ENCODE peak calls at places on chromosome 18, in four cellular contexts. P is GM12865, R is BJ, O is spleen. T is an unnamed sample.

GRCh38 chr18:22385718-22386117 is 32.0 kb downstream of the CTAGE1 start:
- DNase-seq in R (peak), O (no peak), P (no peak), T (no peak)

GRCh38 chr18:7482342-7482741 is 84.8 kb upstream of the PTPRM start:
- DNase-seq in R (no peak), O (no peak), P (no peak), T (no peak)

GRCh38 chr18:22179174-22179573 is 9.8 kb downstream of the GATA6 start:
- DNase-seq in R (no peak), O (no peak), P (no peak), T (no peak)

GRCh38 chr18:59649575-59649974 is 47.6 kb downstream of the CCBE1 start:
- DNase-seq in R (no peak), O (no peak), P (no peak), T (no peak)

GRCh38 chr18:56068030-56068671 is 480.2 kb upstream of the TCF4 start:
- DNase-seq in P (no peak), O (no peak), R (no peak), T (no peak)

GRCh38 chr18:8493141-8493540 is 116.1 kb upstream of the RAB12 start:
- DNase-seq in R (no peak), P (no peak), O (no peak), T (no peak)

GRCh38 chr18:70322928-70323327 is 34.1 kb downstream of the SOCS6 start:
- DNase-seq in P (no peak), R (no peak), O (no peak), T (no peak)

GRCh38 chr18:55934801-55935200 is 346.8 kb upstream of the TCF4 start:
- DNase-seq in R (no peak), P (no peak), O (no peak), T (no peak)

GRCh38 chr18:74689251-74689650 is 91.6 kb downstream of the ZNF407 start:
- DNase-seq in O (no peak), R (peak), P (no peak), T (no peak)

GRCh38 chr18:23646282-23646681 is 16.4 kb downstream of the ANKRD29 start:
- DNase-seq in P (no peak), O (no peak), R (no peak), T (no peak)

GRCh38 chr18:44556296-44556695 is 124.4 kb upstream of the SETBP1 start:
- DNase-seq in P (peak), O (no peak), R (no peak), T (no peak)

GRCh38 chr18:11728247-11728646 is 39.2 kb downstream of the GNAL start:
- DNase-seq in P (peak), O (no peak), R (no peak), T (peak)

GRCh38 chr18:48408111-48408726 is 964 bp downstream of the ZBTB7C start:
- DNase-seq in R (no peak), P (no peak), O (peak), T (peak)

GRCh38 chr18:48409591-48410094 is 460 bp upstream of the ZBTB7C start:
- DNase-seq in R (no peak), O (peak), P (no peak), T (peak)

GRCh38 chr18:48408727-48409590 is at the start of gene ZBTB7C:
- DNase-seq in O (peak), P (no peak), R (no peak), T (peak)

GRCh38 chr18:48412339-48412929 is 3.3 kb upstream of the ZBTB7C start:
- DNase-seq in P (peak), R (no peak), O (no peak), T (peak)

DNA sequence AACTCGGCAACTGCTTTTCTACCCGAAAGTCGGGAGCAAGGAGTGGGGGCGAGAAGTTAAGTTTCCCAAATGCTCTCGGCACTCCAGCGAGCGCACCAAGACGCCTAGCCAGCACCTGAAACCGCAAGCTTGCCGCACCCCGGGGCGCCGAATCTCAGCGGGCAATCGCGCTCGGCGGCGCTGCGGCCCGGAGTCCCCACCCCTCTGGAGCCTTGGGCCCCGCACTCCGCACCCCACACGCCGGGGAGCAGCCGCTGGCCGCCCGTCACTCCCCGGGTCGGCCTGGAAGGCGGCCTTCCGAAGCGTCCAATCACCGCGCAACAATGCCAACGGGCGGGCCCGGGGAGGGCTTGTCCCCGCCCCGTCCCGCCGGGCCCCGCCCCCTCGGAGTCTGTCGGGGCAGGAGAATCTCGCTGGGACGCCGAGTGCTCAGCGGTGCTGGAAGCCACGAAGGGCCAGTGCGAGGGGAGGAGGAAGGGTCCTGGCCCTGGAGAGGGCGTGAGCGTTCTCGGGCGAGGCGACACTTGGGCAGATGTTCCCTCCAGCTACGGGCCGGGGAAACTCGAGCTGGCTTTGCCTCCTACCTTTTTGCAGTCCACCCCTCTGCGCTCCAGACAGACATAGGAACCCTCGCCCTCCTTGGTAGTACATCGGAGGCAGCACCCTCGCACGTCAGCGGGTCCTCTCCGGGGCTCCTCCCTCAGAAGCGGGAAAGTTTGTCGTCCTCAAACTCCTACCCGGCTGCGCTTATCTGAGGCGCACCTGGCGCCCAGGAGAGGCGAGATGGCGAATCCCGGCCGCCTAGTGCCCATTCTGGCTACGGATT is 1.1 kb upstream of the ZBTB7C start:
- DNase-seq in R (peak), O (peak), P (peak), T (peak)
- TF ChIP-seq CTCF in R (no peak), O (no peak), P (no peak), T (no peak)

GRCh38 chr18:79747156-79747845 is 50.4 kb upstream of the KCNG2 start:
- DNase-seq in P (no peak), O (peak), R (no peak), T (no peak)
- TF ChIP-seq CTCF in P (no peak), O (no peak), R (no peak), T (no peak)

DNA sequence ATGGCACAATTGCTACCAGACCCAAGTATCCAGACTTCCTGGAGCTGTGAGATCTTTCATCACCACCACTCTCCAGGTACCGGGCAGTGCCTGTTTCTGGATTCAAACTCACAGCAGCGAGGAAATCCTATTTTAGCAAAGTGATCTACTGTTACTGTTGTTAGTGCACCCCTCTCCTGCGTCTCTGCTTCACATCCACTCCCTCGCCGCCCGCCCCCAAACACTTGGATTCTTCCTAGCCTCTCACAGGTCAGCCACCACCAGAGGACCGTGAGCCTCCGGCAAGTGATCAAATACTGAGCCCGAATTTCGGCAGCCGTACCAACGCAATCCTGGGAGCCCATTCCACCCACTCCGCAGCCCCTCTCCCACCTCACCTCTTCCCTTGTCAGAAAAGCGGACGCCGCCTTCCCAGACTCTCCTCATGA is 519 bp downstream of the METTL4 start:
- DNase-seq in P (peak), O (peak), R (no peak), T (peak)
- TF ChIP-seq CTCF in P (no peak), O (no peak), R (peak), T (no peak)

GRCh38 chr18:25465152-25465790 is 113.3 kb upstream of the ZNF521 start:
- DNase-seq in O (no peak), P (no peak), R (no peak), T (no peak)

GRCh38 chr18:25464211-25464610 is 112.2 kb upstream of the ZNF521 start:
- DNase-seq in P (no peak), O (no peak), R (peak), T (no peak)

GRCh38 chr18:25463726-25464125 is 111.8 kb upstream of the ZNF521 start:
- DNase-seq in P (no peak), O (no peak), R (no peak), T (no peak)

GRCh38 chr18:25467226-25468065 is 115.5 kb upstream of the ZNF521 start:
- DNase-seq in P (no peak), O (peak), R (no peak), T (no peak)
- TF ChIP-seq CTCF in P (no peak), O (no peak), R (no peak), T (no peak)

GRCh38 chr18:36402765-36403396 is 105.4 kb downstream of the FHOD3 start:
- DNase-seq in P (peak), R (no peak), O (no peak), T (no peak)
- TF ChIP-seq CTCF in P (no peak), R (no peak), O (no peak), T (no peak)

GRCh38 chr18:79186649-79187048 is 117.5 kb downstream of the ATP9B start:
- DNase-seq in P (peak), O (no peak), R (no peak), T (peak)

GRCh38 chr18:79193826-79194225 is 124.6 kb downstream of the ATP9B start:
- DNase-seq in R (no peak), P (no peak), O (no peak), T (no peak)

GRCh38 chr18:79191418-79191817 is 122.2 kb downstream of the ATP9B start:
- DNase-seq in P (no peak), R (no peak), O (no peak), T (no peak)

GRCh38 chr18:79195716-79196683 is 126.8 kb downstream of the ATP9B start:
- DNase-seq in O (no peak), P (no peak), R (no peak), T (no peak)

DNA sequence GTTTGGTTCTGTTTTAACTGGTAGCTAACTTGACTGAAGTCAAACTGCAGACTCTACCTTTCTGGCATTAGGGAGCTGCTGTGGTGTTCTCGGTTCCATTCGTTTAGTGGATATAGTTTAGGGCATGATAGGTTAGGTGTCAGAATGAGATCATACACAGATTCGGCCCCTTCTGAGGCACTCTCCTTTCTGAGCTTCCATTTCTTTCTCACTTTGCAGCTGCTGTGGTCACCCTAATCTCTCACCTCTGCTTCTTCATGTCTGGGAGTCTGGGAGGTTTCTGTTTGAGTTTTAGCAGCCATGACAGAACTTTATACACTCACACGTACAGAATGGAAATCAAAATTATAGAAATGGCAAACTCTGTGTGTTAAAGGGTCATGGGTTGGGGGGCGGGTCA is 122.8 kb downstream of the ATP9B start:
- DNase-seq in P (no peak), R (no peak), O (no peak), T (no peak)
- TF ChIP-seq CTCF in P (no peak), R (no peak), O (no peak), T (no peak)

DNA sequence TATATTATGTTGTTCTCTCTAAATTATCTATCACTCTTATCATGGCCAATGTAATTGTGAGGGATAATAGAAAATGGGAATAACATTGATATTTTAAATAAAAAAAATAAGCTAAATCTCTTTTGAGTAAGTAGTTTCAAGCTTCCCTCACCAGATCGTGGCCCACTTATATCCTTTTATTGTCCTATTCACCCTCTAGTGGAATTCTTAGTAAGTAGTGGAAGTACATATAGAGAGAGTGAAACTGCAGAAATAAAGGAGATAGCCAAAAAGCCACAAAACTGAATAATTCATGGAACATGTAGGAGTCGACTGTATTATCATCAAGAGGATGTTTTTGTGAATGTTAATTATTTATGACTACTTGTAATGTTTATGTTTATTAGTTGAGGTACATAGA is 66.1 kb upstream of the DTNA start:
- DNase-seq in R (no peak), O (no peak), P (no peak), T (no peak)
- TF ChIP-seq CTCF in R (no peak), O (no peak), P (no peak), T (no peak)

GRCh38 chr18:64966667-64967066 is 784.1 kb upstream of the CDH7 start:
- DNase-seq in R (no peak), O (no peak), P (no peak), T (no peak)
- TF ChIP-seq CTCF in R (no peak), O (no peak), P (no peak), T (no peak)

T was measured in GM13976.